ENCODE peak calls at places on chromosomes 12 and 14, in four cellular contexts. B is A172, L is spleen, Y is RWPE1. M is an unnamed sample.

GRCh38 chr12:46524778-46525177 is 152.2 kb upstream of the SLC38A2 start:
- DNase-seq in Y (no peak), B (peak), L (no peak), M (no peak)

GRCh38 chr12:62131153-62131552 is 129.1 kb upstream of the USP15 start:
- DNase-seq in L (no peak), Y (no peak), B (no peak), M (no peak)

GRCh38 chr12:50562485-50563433 is 58.0 kb downstream of the DIP2B start:
- DNase-seq in B (no peak), Y (no peak), L (no peak), M (no peak)

GRCh38 chr14:102590667-102591099 is 1.8 kb upstream of the RCOR1 start:
- DNase-seq in Y (peak), L (peak), B (peak), M (peak)

GRCh38 chr12:75553865-75554555 is 42.6 kb upstream of the KRR1 start:
- DNase-seq in Y (no peak), B (no peak), L (no peak), M (peak)

GRCh38 chr12:112798019-112798760 is 6.6 kb downstream of the RPH3A start:
- DNase-seq in L (no peak), B (peak), Y (no peak), M (no peak)

GRCh38 chr14:101055106-101055662 is 151.7 kb upstream of the RTL1 start:
- DNase-seq in Y (no peak), L (peak), B (no peak), M (no peak)

GRCh38 chr12:67270622-67271021 is 1.5 kb downstream of the CAND1 start:
- DNase-seq in Y (no peak), B (no peak), L (no peak), M (no peak)

GRCh38 chr12:119012179-119012578 is 30.8 kb downstream of the SRRM4 start:
- DNase-seq in L (no peak), B (no peak), Y (no peak), M (no peak)

GRCh38 chr14:91872011-91872476 is 4.7 kb upstream of the TC2N start:
- DNase-seq in Y (no peak), B (no peak), L (no peak), M (no peak)

GRCh38 chr14:75832621-75833297 is 149.0 kb downstream of the TGFB3 start:
- DNase-seq in B (no peak), Y (no peak), L (no peak), M (no peak)

GRCh38 chr12:114403044-114403689 is 2.8 kb downstream of the TBX5 start:
- DNase-seq in L (no peak), B (no peak), Y (no peak), M (no peak)

GRCh38 chr14:23147676-23148075 is 28.6 kb upstream of the CEBPE start:
- DNase-seq in B (peak), L (no peak), Y (no peak), M (no peak)

GRCh38 chr12:111404362-111405148 is 1.2 kb upstream of the SH2B3 start:
- DNase-seq in B (no peak), L (no peak), Y (no peak), M (peak)

GRCh38 chr12:71955946-71956345 is 17.3 kb downstream of the TPH2 start:
- DNase-seq in L (no peak), B (no peak), Y (no peak), M (no peak)

GRCh38 chr14:102828201-102828600 is 51.0 kb downstream of the TRAF3 start:
- DNase-seq in L (no peak), Y (no peak), B (no peak), M (no peak)